ENCODE peak calls at places on chromosome 2, in six cellular contexts. P is heart right ventricle, L is bronchial epithelial cell, H is Caco-2, J is AG09319, I is Calu3. O is an unnamed sample.

GRCh38 chr2:150468350-150468960 is 19.0 kb downstream of the RND3 start:
- DNase-seq in L (peak), I (no peak), H (no peak), J (no peak), P (no peak), O (no peak)

GRCh38 chr2:108898315-108899082 is 90.5 kb downstream of the EDAR start:
- DNase-seq in H (no peak), L (no peak), J (no peak), I (no peak), P (no peak), O (no peak)

GRCh38 chr2:36811071-36811470 is 114.6 kb downstream of the VIT start:
- DNase-seq in H (no peak), J (no peak), L (no peak), I (no peak), P (no peak), O (no peak)

GRCh38 chr2:138572318-138572717 is 70.7 kb downstream of the SPOPL start:
- DNase-seq in L (peak), I (no peak), P (no peak), J (no peak), H (no peak), O (no peak)

GRCh38 chr2:84878459-84878858 is 2.4 kb downstream of the TRABD2A start:
- DNase-seq in H (no peak), I (no peak), J (no peak), L (no peak), P (no peak), O (no peak)

GRCh38 chr2:10558281-10559030 is 110.3 kb upstream of the ODC1 start:
- DNase-seq in J (no peak), P (no peak), H (no peak), L (no peak), I (no peak), O (no peak)

GRCh38 chr2:162821176-162821575 is 17.4 kb downstream of the KCNH7 start:
- DNase-seq in L (peak), J (no peak), I (no peak), P (no peak), H (no peak), O (no peak)

GRCh38 chr2:198054299-198054698 is 249.9 kb downstream of the PLCL1 start:
- DNase-seq in P (no peak), J (peak), H (peak), I (peak), L (peak), O (no peak)

GRCh38 chr2:96267159-96267971 is 1.3 kb downstream of the CIAO1 start:
- DNase-seq in L (no peak), H (peak), P (no peak), J (no peak), I (peak), O (no peak)

GRCh38 chr2:229169751-229170150 is 101.3 kb downstream of the PID1 start:
- DNase-seq in P (no peak), H (no peak), L (no peak), I (no peak), J (no peak), O (no peak)

GRCh38 chr2:86003967-86004366 is 101.7 kb downstream of the POLR1A start:
- DNase-seq in P (no peak), L (no peak), J (no peak), H (peak), I (no peak), O (no peak)

GRCh38 chr2:29215073-29215472 is 99.9 kb downstream of the CLIP4 start:
- DNase-seq in P (no peak), I (no peak), L (no peak), J (no peak), H (no peak), O (no peak)

GRCh38 chr2:29215739-29216608 is 100.8 kb downstream of the CLIP4 start:
- DNase-seq in I (no peak), J (no peak), L (no peak), H (no peak), P (no peak), O (no peak)

GRCh38 chr2:29213871-29214341 is 98.7 kb downstream of the CLIP4 start:
- DNase-seq in L (peak), H (no peak), I (no peak), P (no peak), J (no peak), O (no peak)

GRCh38 chr2:29209551-29209950 is 94.3 kb downstream of the CLIP4 start:
- DNase-seq in L (peak), H (no peak), J (no peak), P (no peak), I (no peak), O (no peak)

DNA sequence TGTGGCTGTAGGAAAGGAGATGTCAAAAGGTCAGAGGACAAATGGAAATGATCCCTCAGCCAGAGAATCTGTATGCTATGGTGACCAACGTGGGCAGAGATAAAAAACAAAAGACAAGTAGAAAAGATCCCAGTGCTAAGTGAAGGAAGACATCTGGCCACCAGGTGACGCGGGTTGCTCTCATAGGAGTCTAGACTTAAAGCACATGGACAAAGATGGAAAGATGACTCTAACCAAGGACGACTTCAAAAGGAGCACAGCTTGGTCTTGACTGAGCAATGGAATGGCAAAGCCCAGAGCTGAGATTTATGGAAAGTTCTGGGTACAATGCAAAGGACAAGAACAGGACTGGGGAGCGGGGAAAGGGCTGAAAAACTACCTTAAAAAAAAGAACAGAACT is 96.8 kb downstream of the CLIP4 start:
- DNase-seq in I (no peak), L (no peak), J (no peak), P (no peak), H (no peak), O (no peak)
- TF ChIP-seq CTCF in I (no peak), L (no peak), J (peak), P (no peak), H (no peak), O (peak)

GRCh38 chr2:164655750-164656149 is 34.5 kb upstream of the GRB14 start:
- DNase-seq in P (no peak), I (peak), J (no peak), L (no peak), H (no peak), O (no peak)
- TF ChIP-seq CTCF in P (no peak), I (no peak), J (peak), L (no peak), H (no peak), O (no peak)

GRCh38 chr2:219459460-219460311 is 25.0 kb downstream of the SPEG start:
- DNase-seq in L (peak), J (no peak), H (peak), I (peak), P (peak), O (peak)
- TF ChIP-seq CTCF in L (peak), J (peak), H (peak), I (peak), P (peak), O (peak)

GRCh38 chr2:27390822-27391679 is 10.5 kb upstream of the ZNF513 start:
- DNase-seq in P (no peak), J (no peak), I (no peak), L (no peak), H (no peak), O (no peak)
- TF ChIP-seq CTCF in P (no peak), J (no peak), I (no peak), L (no peak), H (no peak), O (no peak)

GRCh38 chr2:98923244-98923940 is 12.6 kb downstream of the CRACDL start:
- DNase-seq in P (no peak), L (no peak), J (no peak), H (no peak), I (no peak), O (no peak)
- TF ChIP-seq CTCF in P (no peak), L (no peak), J (no peak), H (peak), I (no peak), O (peak)

GRCh38 chr2:201471732-201472395 is 20.3 kb downstream of the STRADB start:
- DNase-seq in H (no peak), J (peak), I (no peak), P (no peak), L (no peak), O (no peak)

GRCh38 chr2:201466050-201466660 is 14.6 kb downstream of the STRADB start:
- DNase-seq in H (no peak), I (no peak), J (peak), L (peak), P (no peak), O (no peak)

GRCh38 chr2:201472411-201472810 is 20.9 kb downstream of the STRADB start:
- DNase-seq in H (no peak), J (no peak), I (no peak), L (no peak), P (no peak), O (no peak)

GRCh38 chr2:201467666-201468065 is 16.1 kb downstream of the STRADB start:
- DNase-seq in H (no peak), I (no peak), P (no peak), J (no peak), L (peak), O (no peak)

GRCh38 chr2:201470821-201471731 is 19.5 kb downstream of the STRADB start:
- DNase-seq in P (no peak), L (peak), I (no peak), H (no peak), J (no peak), O (no peak)
- TF ChIP-seq CTCF in P (peak), L (no peak), I (no peak), H (no peak), J (no peak), O (peak)

GRCh38 chr2:55000335-55000734 is 49.9 kb downstream of the RTN4 start:
- DNase-seq in H (no peak), J (no peak), P (no peak), I (no peak), L (no peak), O (no peak)

GRCh38 chr2:54995553-54995952 is 54.7 kb downstream of the RTN4 start:
- DNase-seq in I (no peak), L (no peak), H (no peak), J (no peak), P (no peak), O (no peak)

GRCh38 chr2:54999182-54999581 is 51.1 kb downstream of the RTN4 start:
- DNase-seq in P (no peak), I (no peak), H (no peak), L (peak), J (peak), O (no peak)

GRCh38 chr2:54997826-54998225 is 52.4 kb downstream of the RTN4 start:
- DNase-seq in I (no peak), L (no peak), P (no peak), J (no peak), H (no peak), O (no peak)
- TF ChIP-seq CTCF in I (no peak), L (no peak), P (no peak), J (no peak), H (no peak), O (no peak)

DNA sequence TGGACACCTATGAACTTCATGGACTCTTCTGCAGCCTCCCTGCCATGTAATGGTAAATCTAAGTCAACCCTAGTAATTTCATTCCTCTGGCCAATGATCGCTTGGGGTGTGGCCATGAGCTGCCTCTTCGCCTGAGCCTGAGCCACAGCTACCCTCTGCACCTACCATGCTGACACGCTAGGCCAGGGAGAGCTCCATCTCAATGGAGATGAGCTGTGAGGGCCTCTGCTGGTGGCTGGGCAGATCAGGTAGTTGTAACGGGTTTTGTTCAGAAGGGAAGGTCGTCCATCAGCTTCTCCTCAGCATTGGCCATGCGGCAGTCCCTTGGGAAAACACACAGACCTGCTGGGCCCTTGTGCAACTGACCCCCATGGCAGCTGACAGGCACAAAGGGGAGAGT is 24.4 kb downstream of the MPHOSPH10 start:
- DNase-seq in L (peak), P (no peak), J (no peak), H (peak), I (peak), O (no peak)
- TF ChIP-seq CTCF in L (peak), P (no peak), J (no peak), H (peak), I (no peak), O (peak)

DNA sequence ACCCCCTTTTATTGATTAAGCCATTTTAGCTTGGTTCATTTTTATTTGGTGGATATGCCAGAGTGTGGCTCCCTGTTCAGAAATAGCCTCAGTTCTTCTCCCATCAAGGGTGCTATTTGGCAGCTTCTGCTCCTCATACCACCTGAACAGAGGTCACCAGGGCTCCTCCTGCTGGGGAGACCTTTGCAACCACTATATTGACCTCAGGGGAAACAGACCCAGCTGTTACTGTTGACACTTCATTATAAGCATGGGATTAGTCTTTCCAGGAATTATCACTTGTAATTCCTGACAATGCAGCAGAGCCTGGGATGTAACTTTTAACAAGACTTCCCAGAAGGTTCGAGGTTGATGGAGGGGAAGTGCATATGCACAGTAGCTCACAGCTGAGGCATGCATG is 239.3 kb upstream of the SPRED2 start:
- DNase-seq in P (no peak), L (no peak), H (no peak), I (no peak), J (no peak), O (no peak)
- TF ChIP-seq CTCF in P (no peak), L (no peak), H (no peak), I (no peak), J (no peak), O (peak)

DNA sequence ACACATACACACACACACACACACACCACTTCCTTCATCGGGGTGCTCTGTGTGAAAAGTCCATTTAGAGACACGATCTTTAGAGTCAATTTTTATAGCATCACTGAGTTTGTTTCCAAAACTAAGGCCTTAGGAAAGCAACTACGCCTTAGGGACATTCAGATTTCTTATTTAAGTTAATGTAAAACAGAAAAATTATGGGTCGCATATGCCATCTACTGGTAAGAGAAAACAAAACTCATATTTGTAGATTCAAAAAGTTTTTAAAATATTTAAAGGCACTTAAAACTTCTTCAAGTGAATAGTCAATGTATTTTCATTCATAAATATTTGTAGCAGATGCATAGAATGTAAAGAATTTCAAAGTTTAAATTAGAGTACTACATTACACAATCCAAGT is 166.2 kb downstream of the ATAD2B start:
- DNase-seq in H (no peak), P (no peak), L (peak), J (no peak), I (no peak), O (no peak)
- TF ChIP-seq CTCF in H (peak), P (peak), L (no peak), J (peak), I (peak), O (peak)

O was measured in progenitor cell of endocrine pancreas.